ENCODE peak calls at places on chromosomes 16 and 17, in seven cellular contexts. One of them, this sample, is unnamed.

GRCh38 chr17:76048711-76049110 is 21.6 kb upstream of the EVPL start:
- DNase-seq in H9: no peak
- DNase-seq in mesendoderm: peak
- DNase-seq in IMR-90: peak
- DNase-seq in neuronal stem cell: no peak
- DNase-seq in trophoblast cell: peak
- DNase-seq in H1: no peak
- DNase-seq in this sample: peak

GRCh38 chr17:10210151-10210574 is 11.8 kb upstream of the GAS7 start:
- DNase-seq in H9: peak
- DNase-seq in mesendoderm: peak
- DNase-seq in IMR-90: peak
- DNase-seq in neuronal stem cell: no peak
- DNase-seq in trophoblast cell: peak
- DNase-seq in H1: peak
- DNase-seq in this sample: peak

GRCh38 chr17:63985387-63986140 is 12.6 kb upstream of the PRR29 start:
- DNase-seq in H9: peak
- DNase-seq in mesendoderm: no peak
- DNase-seq in IMR-90: no peak
- DNase-seq in neuronal stem cell: no peak
- DNase-seq in trophoblast cell: no peak
- DNase-seq in H1: peak
- DNase-seq in this sample: no peak

GRCh38 chr17:62073993-62074392 is 8.9 kb upstream of the MED13 start:
- DNase-seq in H9: no peak
- DNase-seq in mesendoderm: no peak
- DNase-seq in IMR-90: no peak
- DNase-seq in neuronal stem cell: no peak
- DNase-seq in trophoblast cell: no peak
- DNase-seq in H1: no peak
- DNase-seq in this sample: no peak

GRCh38 chr16:56451753-56452689 is 667 bp downstream of the OGFOD1 start:
- DNase-seq in H9: peak
- DNase-seq in mesendoderm: peak
- DNase-seq in IMR-90: peak
- DNase-seq in neuronal stem cell: no peak
- DNase-seq in trophoblast cell: peak
- DNase-seq in H1: no peak
- DNase-seq in this sample: peak

GRCh38 chr17:58329035-58329807 is 626 bp upstream of the TSPOAP1 start:
- DNase-seq in H9: no peak
- DNase-seq in mesendoderm: peak
- DNase-seq in IMR-90: no peak
- DNase-seq in neuronal stem cell: no peak
- DNase-seq in trophoblast cell: peak
- DNase-seq in H1: peak
- DNase-seq in this sample: no peak

GRCh38 chr17:78716292-78716691 is 65.8 kb downstream of the CYTH1 start:
- DNase-seq in H9: no peak
- DNase-seq in mesendoderm: no peak
- DNase-seq in IMR-90: no peak
- DNase-seq in neuronal stem cell: no peak
- DNase-seq in trophoblast cell: no peak
- DNase-seq in H1: no peak
- DNase-seq in this sample: no peak

GRCh38 chr17:74922694-74923537 is at the start of gene USH1G:
- DNase-seq in H9: peak
- DNase-seq in mesendoderm: no peak
- DNase-seq in IMR-90: no peak
- DNase-seq in neuronal stem cell: no peak
- DNase-seq in trophoblast cell: peak
- DNase-seq in H1: peak
- DNase-seq in this sample: no peak

GRCh38 chr16:19583665-19584300 is 28.3 kb downstream of the VPS35L start:
- DNase-seq in H9: no peak
- DNase-seq in mesendoderm: peak
- DNase-seq in IMR-90: peak
- DNase-seq in neuronal stem cell: peak
- DNase-seq in trophoblast cell: peak
- DNase-seq in H1: no peak
- DNase-seq in this sample: peak

GRCh38 chr16:15961060-15961511 is 11.7 kb downstream of the ABCC1 start:
- DNase-seq in H9: no peak
- DNase-seq in mesendoderm: no peak
- DNase-seq in IMR-90: peak
- DNase-seq in neuronal stem cell: no peak
- DNase-seq in trophoblast cell: no peak
- DNase-seq in H1: no peak
- DNase-seq in this sample: no peak

GRCh38 chr16:17835118-17835949 is 364.6 kb upstream of the XYLT1 start:
- DNase-seq in H9: no peak
- DNase-seq in mesendoderm: no peak
- DNase-seq in IMR-90: no peak
- DNase-seq in neuronal stem cell: no peak
- DNase-seq in trophoblast cell: no peak
- DNase-seq in H1: no peak
- DNase-seq in this sample: no peak

GRCh38 chr17:3647769-3648540 is 11.4 kb downstream of the CTNS start:
- DNase-seq in H9: peak
- DNase-seq in mesendoderm: peak
- DNase-seq in IMR-90: peak
- DNase-seq in neuronal stem cell: no peak
- DNase-seq in trophoblast cell: peak
- DNase-seq in H1: peak
- DNase-seq in this sample: peak

GRCh38 chr17:52209507-52209906 is 51.0 kb upstream of the CA10 start:
- DNase-seq in H9: no peak
- DNase-seq in mesendoderm: no peak
- DNase-seq in IMR-90: no peak
- DNase-seq in neuronal stem cell: no peak
- DNase-seq in trophoblast cell: no peak
- DNase-seq in H1: no peak
- DNase-seq in this sample: no peak

GRCh38 chr17:61560071-61560470 is 30.9 kb downstream of the NACA2 start:
- DNase-seq in H9: no peak
- DNase-seq in mesendoderm: no peak
- DNase-seq in IMR-90: no peak
- DNase-seq in neuronal stem cell: no peak
- DNase-seq in trophoblast cell: no peak
- DNase-seq in H1: no peak
- DNase-seq in this sample: no peak

GRCh38 chr17:77822302-77823030 is 136.0 kb upstream of the TNRC6C start:
- DNase-seq in H9: no peak
- DNase-seq in mesendoderm: no peak
- DNase-seq in IMR-90: no peak
- DNase-seq in neuronal stem cell: no peak
- DNase-seq in trophoblast cell: no peak
- DNase-seq in H1: no peak
- DNase-seq in this sample: no peak

GRCh38 chr16:4917117-4917516 is 19.8 kb downstream of the PPL start:
- DNase-seq in H9: no peak
- DNase-seq in mesendoderm: no peak
- DNase-seq in IMR-90: peak
- DNase-seq in neuronal stem cell: no peak
- DNase-seq in trophoblast cell: no peak
- DNase-seq in H1: no peak
- DNase-seq in this sample: peak

GRCh38 chr16:1160773-1161348 is 8.0 kb downstream of the CACNA1H start:
- DNase-seq in H9: no peak
- DNase-seq in mesendoderm: no peak
- DNase-seq in IMR-90: no peak
- DNase-seq in neuronal stem cell: no peak
- DNase-seq in trophoblast cell: peak
- DNase-seq in H1: no peak
- DNase-seq in this sample: no peak

DNA sequence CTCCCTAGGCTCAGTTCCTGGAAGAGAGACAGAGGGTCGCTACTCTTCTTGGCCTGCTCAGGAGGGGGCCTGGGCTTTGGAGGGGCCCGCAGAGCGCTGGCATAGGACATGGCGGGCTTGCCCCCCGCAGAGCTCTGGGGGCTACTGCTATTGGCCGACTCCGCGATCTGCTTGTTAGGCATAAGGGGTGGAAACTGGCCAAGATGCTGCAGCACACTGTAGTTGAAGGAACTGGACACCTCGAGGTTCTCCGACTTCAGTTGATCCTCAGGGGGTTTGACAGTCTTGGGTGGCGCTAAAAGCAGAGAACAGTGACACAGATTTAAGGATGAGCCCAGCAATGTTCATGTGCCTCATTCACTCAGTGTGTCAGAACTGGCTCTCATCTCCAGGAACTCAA is 33.9 kb downstream of the CACNG1 start:
- DNase-seq in H9: no peak
- DNase-seq in mesendoderm: no peak
- DNase-seq in IMR-90: no peak
- DNase-seq in neuronal stem cell: no peak
- DNase-seq in trophoblast cell: no peak
- DNase-seq in H1: no peak
- DNase-seq in this sample: no peak
- H3K23ac ChIP-seq in H9: no peak
- H3K23ac ChIP-seq in mesendoderm: no peak
- H3K23ac ChIP-seq in IMR-90: no peak
- H3K23ac ChIP-seq in neuronal stem cell: no peak
- H3K23ac ChIP-seq in trophoblast cell: no peak
- H3K23ac ChIP-seq in H1: no peak
- H3K23ac ChIP-seq in this sample: no peak

GRCh38 chr17:29119265-29119664 is 60.9 kb downstream of the MYO18A start:
- DNase-seq in H9: no peak
- DNase-seq in mesendoderm: no peak
- DNase-seq in IMR-90: no peak
- DNase-seq in neuronal stem cell: no peak
- DNase-seq in trophoblast cell: no peak
- DNase-seq in H1: no peak
- DNase-seq in this sample: no peak

GRCh38 chr17:29123111-29123510 is 57.1 kb downstream of the MYO18A start:
- DNase-seq in H9: no peak
- DNase-seq in mesendoderm: no peak
- DNase-seq in IMR-90: no peak
- DNase-seq in neuronal stem cell: no peak
- DNase-seq in trophoblast cell: no peak
- DNase-seq in H1: no peak
- DNase-seq in this sample: no peak

GRCh38 chr17:29120439-29120838 is 59.8 kb downstream of the MYO18A start:
- DNase-seq in H9: no peak
- DNase-seq in mesendoderm: no peak
- DNase-seq in IMR-90: no peak
- DNase-seq in neuronal stem cell: no peak
- DNase-seq in trophoblast cell: no peak
- DNase-seq in H1: no peak
- DNase-seq in this sample: no peak

GRCh38 chr17:29124135-29124930 is 55.9 kb downstream of the MYO18A start:
- DNase-seq in H9: peak
- DNase-seq in mesendoderm: peak
- DNase-seq in IMR-90: peak
- DNase-seq in neuronal stem cell: no peak
- DNase-seq in trophoblast cell: peak
- DNase-seq in H1: peak
- DNase-seq in this sample: peak

DNA sequence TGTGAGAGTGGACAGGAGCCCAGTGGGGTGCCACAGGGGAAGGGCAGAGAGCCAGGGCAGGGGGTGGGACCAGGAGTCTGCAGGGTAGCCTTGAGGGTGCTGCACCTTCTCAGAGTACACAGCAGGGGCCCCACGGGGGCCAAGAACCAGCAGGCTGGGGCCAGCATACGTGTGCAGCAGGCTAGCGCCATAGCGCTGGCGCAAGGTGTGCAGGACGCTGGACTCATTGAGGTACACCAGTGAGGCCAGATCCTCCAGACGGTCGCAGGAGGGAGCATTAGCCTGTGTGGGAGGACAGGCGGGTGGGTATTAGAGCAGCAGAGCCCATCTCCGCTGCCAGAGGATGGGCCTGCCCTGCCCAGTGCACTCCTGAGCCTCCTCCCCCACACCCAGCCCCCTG is 58.8 kb downstream of the MYO18A start:
- DNase-seq in H9: no peak
- DNase-seq in mesendoderm: no peak
- DNase-seq in IMR-90: no peak
- DNase-seq in neuronal stem cell: no peak
- DNase-seq in trophoblast cell: no peak
- DNase-seq in H1: no peak
- DNase-seq in this sample: no peak
- H3K23ac ChIP-seq in H9: no peak
- H3K23ac ChIP-seq in mesendoderm: no peak
- H3K23ac ChIP-seq in IMR-90: no peak
- H3K23ac ChIP-seq in neuronal stem cell: no peak
- H3K23ac ChIP-seq in trophoblast cell: no peak
- H3K23ac ChIP-seq in H1: no peak
- H3K23ac ChIP-seq in this sample: no peak

GRCh38 chr17:32021618-32021955 is 14.4 kb downstream of the LRRC37B start:
- DNase-seq in H9: no peak
- DNase-seq in mesendoderm: no peak
- DNase-seq in IMR-90: no peak
- DNase-seq in neuronal stem cell: no peak
- DNase-seq in trophoblast cell: peak
- DNase-seq in H1: no peak
- DNase-seq in this sample: no peak

GRCh38 chr17:32015245-32016013 is 8.2 kb downstream of the LRRC37B start:
- DNase-seq in H9: no peak
- DNase-seq in mesendoderm: no peak
- DNase-seq in IMR-90: peak
- DNase-seq in neuronal stem cell: no peak
- DNase-seq in trophoblast cell: no peak
- DNase-seq in H1: no peak
- DNase-seq in this sample: no peak

GRCh38 chr17:32020943-32021617 is 13.9 kb downstream of the LRRC37B start:
- DNase-seq in H9: no peak
- DNase-seq in mesendoderm: no peak
- DNase-seq in IMR-90: no peak
- DNase-seq in neuronal stem cell: no peak
- DNase-seq in trophoblast cell: no peak
- DNase-seq in H1: no peak
- DNase-seq in this sample: no peak

GRCh38 chr17:32019228-32019627 is 12.0 kb downstream of the LRRC37B start:
- DNase-seq in H9: no peak
- DNase-seq in mesendoderm: no peak
- DNase-seq in IMR-90: no peak
- DNase-seq in neuronal stem cell: no peak
- DNase-seq in trophoblast cell: no peak
- DNase-seq in H1: no peak
- DNase-seq in this sample: no peak

DNA sequence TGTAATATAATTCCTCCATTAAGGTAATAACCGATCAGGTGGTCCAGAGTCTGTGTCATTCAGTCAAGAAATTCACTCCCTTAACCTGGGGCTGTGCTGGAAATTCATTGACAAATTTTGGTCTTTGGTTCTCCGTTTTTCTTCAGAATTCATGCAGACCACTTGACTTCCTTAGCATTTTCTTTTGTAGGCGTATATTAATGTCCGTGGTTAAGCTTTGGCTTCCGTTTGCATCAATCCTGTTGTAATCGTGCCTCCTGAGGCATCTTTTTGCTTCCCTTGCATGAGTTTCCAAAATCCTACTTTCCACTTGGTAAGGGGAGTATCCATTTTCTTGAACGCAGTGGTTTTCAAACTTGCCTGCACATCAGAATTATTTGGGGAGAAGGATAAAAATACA is 9.0 kb downstream of the LRRC37B start:
- DNase-seq in H9: no peak
- DNase-seq in mesendoderm: no peak
- DNase-seq in IMR-90: no peak
- DNase-seq in neuronal stem cell: no peak
- DNase-seq in trophoblast cell: no peak
- DNase-seq in H1: no peak
- DNase-seq in this sample: no peak
- H3K23ac ChIP-seq in H9: no peak
- H3K23ac ChIP-seq in mesendoderm: no peak
- H3K23ac ChIP-seq in IMR-90: no peak
- H3K23ac ChIP-seq in neuronal stem cell: no peak
- H3K23ac ChIP-seq in trophoblast cell: no peak
- H3K23ac ChIP-seq in H1: no peak
- H3K23ac ChIP-seq in this sample: no peak

GRCh38 chr16:72987480-72987901 is 60.4 kb downstream of the ZFHX3 start:
- DNase-seq in H9: no peak
- DNase-seq in mesendoderm: no peak
- DNase-seq in IMR-90: no peak
- DNase-seq in neuronal stem cell: no peak
- DNase-seq in trophoblast cell: peak
- DNase-seq in H1: no peak
- DNase-seq in this sample: no peak
- H3K23ac ChIP-seq in H9: no peak
- H3K23ac ChIP-seq in mesendoderm: no peak
- H3K23ac ChIP-seq in IMR-90: peak
- H3K23ac ChIP-seq in neuronal stem cell: no peak
- H3K23ac ChIP-seq in trophoblast cell: peak
- H3K23ac ChIP-seq in H1: no peak
- H3K23ac ChIP-seq in this sample: no peak

This sample was measured in mesenchymal stem cell.